ENCODE peak calls at places on chromosomes 7 and 10, in five cellular contexts. One of them, this sample, is unnamed.
A peak's percentile ranks its signal among the peaks of the same experiment; 100 is the strongest.

GRCh38 chr7:27842851-27843250 is 102.9 kb downstream of the TAX1BP1 start:
- DNase-seq in cortex of kidney: no peak
- DNase-seq in activated T-cell treated with anti-CD3 and anti-CD28 coated beads for 24 hours: no peak
- DNase-seq in posterior vena cava: no peak
- DNase-seq in hypothalamus: no peak
- DNase-seq in this sample: no peak

GRCh38 chr7:23603632-23604295 is 6.6 kb downstream of the CCDC126 start:
- DNase-seq in activated T-cell treated with anti-CD3 and anti-CD28 coated beads for 24 hours: no peak
- DNase-seq in cortex of kidney: no peak
- DNase-seq in hypothalamus: no peak
- DNase-seq in posterior vena cava: no peak
- DNase-seq in this sample: no peak

GRCh38 chr10:124696446-124697392 is 47.5 kb downstream of the FAM53B start:
- DNase-seq in posterior vena cava: peak; percentile 57
- DNase-seq in activated T-cell treated with anti-CD3 and anti-CD28 coated beads for 24 hours: no peak
- DNase-seq in cortex of kidney: no peak
- DNase-seq in hypothalamus: no peak
- DNase-seq in this sample: no peak

GRCh38 chr10:72274730-72275350 is 1.1 kb downstream of the DDIT4 start:
- DNase-seq in activated T-cell treated with anti-CD3 and anti-CD28 coated beads for 24 hours: peak; percentile 63
- DNase-seq in hypothalamus: peak; percentile 59
- DNase-seq in posterior vena cava: peak; percentile 93
- DNase-seq in cortex of kidney: no peak
- DNase-seq in this sample: peak; percentile 52

GRCh38 chr10:102413053-102413705 is 5.4 kb downstream of the PSD start:
- DNase-seq in cortex of kidney: no peak
- DNase-seq in posterior vena cava: no peak
- DNase-seq in activated T-cell treated with anti-CD3 and anti-CD28 coated beads for 24 hours: no peak
- DNase-seq in hypothalamus: no peak
- DNase-seq in this sample: no peak

GRCh38 chr10:43980313-43980712 is 331.6 kb upstream of the ZNF32 start:
- DNase-seq in hypothalamus: no peak
- DNase-seq in activated T-cell treated with anti-CD3 and anti-CD28 coated beads for 24 hours: no peak
- DNase-seq in posterior vena cava: peak; percentile 62
- DNase-seq in cortex of kidney: no peak
- DNase-seq in this sample: no peak

GRCh38 chr10:79074732-79075131 is 6.0 kb downstream of the ZMIZ1 start:
- DNase-seq in activated T-cell treated with anti-CD3 and anti-CD28 coated beads for 24 hours: no peak
- DNase-seq in cortex of kidney: no peak
- DNase-seq in posterior vena cava: no peak
- DNase-seq in hypothalamus: no peak
- DNase-seq in this sample: no peak

GRCh38 chr10:96719850-96720421 is 378 bp downstream of the PIK3AP1 start:
- DNase-seq in activated T-cell treated with anti-CD3 and anti-CD28 coated beads for 24 hours: peak; percentile 43
- DNase-seq in posterior vena cava: peak; percentile 89
- DNase-seq in cortex of kidney: no peak
- DNase-seq in hypothalamus: no peak
- DNase-seq in this sample: no peak

GRCh38 chr10:82190432-82191260 is 315.7 kb downstream of the NRG3 start:
- DNase-seq in cortex of kidney: no peak
- DNase-seq in hypothalamus: no peak
- DNase-seq in activated T-cell treated with anti-CD3 and anti-CD28 coated beads for 24 hours: no peak
- DNase-seq in posterior vena cava: no peak
- DNase-seq in this sample: no peak

GRCh38 chr10:45513586-45513985 is 139.6 kb downstream of the ALOX5 start:
- DNase-seq in activated T-cell treated with anti-CD3 and anti-CD28 coated beads for 24 hours: no peak
- DNase-seq in hypothalamus: no peak
- DNase-seq in cortex of kidney: no peak
- DNase-seq in posterior vena cava: no peak
- DNase-seq in this sample: no peak

GRCh38 chr7:123410273-123410928 is 124.0 kb downstream of the IQUB start:
- DNase-seq in hypothalamus: no peak
- DNase-seq in activated T-cell treated with anti-CD3 and anti-CD28 coated beads for 24 hours: no peak
- DNase-seq in cortex of kidney: no peak
- DNase-seq in posterior vena cava: no peak
- DNase-seq in this sample: no peak

GRCh38 chr7:64046041-64046389 is 781 bp downstream of the ZNF727 start:
- DNase-seq in cortex of kidney: no peak
- DNase-seq in hypothalamus: peak; percentile 13
- DNase-seq in posterior vena cava: no peak
- DNase-seq in activated T-cell treated with anti-CD3 and anti-CD28 coated beads for 24 hours: no peak
- DNase-seq in this sample: no peak

GRCh38 chr10:116744163-116744788 is 1.9 kb upstream of the HSPA12A start:
- DNase-seq in cortex of kidney: no peak
- DNase-seq in posterior vena cava: no peak
- DNase-seq in activated T-cell treated with anti-CD3 and anti-CD28 coated beads for 24 hours: no peak
- DNase-seq in hypothalamus: no peak
- DNase-seq in this sample: no peak

GRCh38 chr7:151897201-151897711 is 20.3 kb upstream of the PRKAG2 start:
- DNase-seq in hypothalamus: no peak
- DNase-seq in posterior vena cava: peak; percentile 56
- DNase-seq in cortex of kidney: no peak
- DNase-seq in activated T-cell treated with anti-CD3 and anti-CD28 coated beads for 24 hours: no peak
- DNase-seq in this sample: no peak

GRCh38 chr10:2225609-2226008 is 488.3 kb upstream of the ADARB2 start:
- DNase-seq in cortex of kidney: no peak
- DNase-seq in hypothalamus: no peak
- DNase-seq in posterior vena cava: no peak
- DNase-seq in activated T-cell treated with anti-CD3 and anti-CD28 coated beads for 24 hours: no peak
- DNase-seq in this sample: no peak

GRCh38 chr7:100516135-100516812 is 22.7 kb upstream of the AGFG2 start:
- DNase-seq in cortex of kidney: no peak
- DNase-seq in hypothalamus: no peak
- DNase-seq in activated T-cell treated with anti-CD3 and anti-CD28 coated beads for 24 hours: no peak
- DNase-seq in posterior vena cava: peak; percentile 82
- DNase-seq in this sample: no peak

GRCh38 chr7:71285614-71286013 is 153.7 kb downstream of the GALNT17 start:
- DNase-seq in activated T-cell treated with anti-CD3 and anti-CD28 coated beads for 24 hours: no peak
- DNase-seq in hypothalamus: no peak
- DNase-seq in cortex of kidney: no peak
- DNase-seq in posterior vena cava: no peak
- DNase-seq in this sample: no peak